ENCODE peak calls at places on chromosomes 12 and 14, in six cellular contexts. Z is CD8-positive, alpha-beta memory T cell; L is GM12865; C is suprapubic skin; J is HCT116; A is AG09309. G is an unnamed sample.

GRCh38 chr12:95808146-95808545 is 17.6 kb upstream of the NTN4 start:
- DNase-seq in A (no peak), C (no peak), Z (no peak), L (no peak), J (no peak), G (no peak)

GRCh38 chr12:57724003-57724935 is 14.3 kb downstream of the AGAP2 start:
- DNase-seq in A (no peak), Z (no peak), J (no peak), C (no peak), L (no peak), G (no peak)

GRCh38 chr12:91094036-91094660 is 17.1 kb downstream of the LUM start:
- DNase-seq in C (no peak), J (no peak), A (no peak), L (no peak), Z (no peak), G (no peak)

GRCh38 chr12:123107926-123108681 is 42.8 kb downstream of the PITPNM2 start:
- DNase-seq in Z (no peak), L (no peak), A (no peak), C (no peak), J (no peak), G (no peak)

GRCh38 chr14:51677276-51677675 is 25.6 kb downstream of the FRMD6 start:
- DNase-seq in C (no peak), J (no peak), Z (no peak), L (no peak), A (no peak), G (no peak)

GRCh38 chr14:98182385-98183055 is 1089.5 kb downstream of the BCL11B start:
- DNase-seq in C (no peak), L (no peak), J (no peak), Z (no peak), A (no peak), G (no peak)

GRCh38 chr12:16610006-16610520 is 4.1 kb upstream of the LMO3 start:
- DNase-seq in L (no peak), Z (no peak), A (no peak), J (no peak), C (no peak), G (no peak)

GRCh38 chr14:99203080-99203479 is 68.9 kb downstream of the BCL11B start:
- DNase-seq in J (no peak), L (no peak), C (no peak), Z (no peak), A (no peak), G (no peak)

GRCh38 chr12:53538209-53538689 is 31.0 kb upstream of the NPFF start:
- DNase-seq in Z (no peak), L (no peak), J (no peak), C (no peak), A (peak), G (no peak)

GRCh38 chr14:103121846-103122577 is 1.2 kb upstream of the TNFAIP2 start:
- DNase-seq in C (peak), A (no peak), L (peak), J (no peak), Z (no peak), G (no peak)

GRCh38 chr14:102854397-102854703 is 68.1 kb upstream of the AMN start:
- DNase-seq in A (no peak), J (no peak), L (no peak), C (no peak), Z (no peak), G (no peak)

GRCh38 chr12:19183121-19183838 is 53.7 kb downstream of the PLEKHA5 start:
- DNase-seq in C (no peak), J (no peak), Z (no peak), L (peak), A (no peak), G (peak)

GRCh38 chr14:102390064-102390463 is 27.3 kb downstream of the TECPR2 start:
- DNase-seq in A (no peak), L (no peak), J (no peak), C (no peak), Z (no peak), G (no peak)

GRCh38 chr14:91373591-91374245 is 43.9 kb downstream of the CCDC88C start:
- DNase-seq in J (no peak), Z (peak), A (no peak), C (no peak), L (peak), G (no peak)

GRCh38 chr14:63787995-63788946 is 60.4 kb upstream of the SGPP1 start:
- DNase-seq in J (no peak), C (no peak), A (no peak), Z (no peak), L (no peak), G (no peak)

GRCh38 chr14:63781686-63782085 is 53.8 kb upstream of the SGPP1 start:
- DNase-seq in Z (no peak), J (peak), C (no peak), A (no peak), L (no peak), G (no peak)

GRCh38 chr14:63777024-63777423 is 49.2 kb upstream of the SGPP1 start:
- DNase-seq in A (peak), L (no peak), J (peak), C (no peak), Z (no peak), G (no peak)

DNA sequence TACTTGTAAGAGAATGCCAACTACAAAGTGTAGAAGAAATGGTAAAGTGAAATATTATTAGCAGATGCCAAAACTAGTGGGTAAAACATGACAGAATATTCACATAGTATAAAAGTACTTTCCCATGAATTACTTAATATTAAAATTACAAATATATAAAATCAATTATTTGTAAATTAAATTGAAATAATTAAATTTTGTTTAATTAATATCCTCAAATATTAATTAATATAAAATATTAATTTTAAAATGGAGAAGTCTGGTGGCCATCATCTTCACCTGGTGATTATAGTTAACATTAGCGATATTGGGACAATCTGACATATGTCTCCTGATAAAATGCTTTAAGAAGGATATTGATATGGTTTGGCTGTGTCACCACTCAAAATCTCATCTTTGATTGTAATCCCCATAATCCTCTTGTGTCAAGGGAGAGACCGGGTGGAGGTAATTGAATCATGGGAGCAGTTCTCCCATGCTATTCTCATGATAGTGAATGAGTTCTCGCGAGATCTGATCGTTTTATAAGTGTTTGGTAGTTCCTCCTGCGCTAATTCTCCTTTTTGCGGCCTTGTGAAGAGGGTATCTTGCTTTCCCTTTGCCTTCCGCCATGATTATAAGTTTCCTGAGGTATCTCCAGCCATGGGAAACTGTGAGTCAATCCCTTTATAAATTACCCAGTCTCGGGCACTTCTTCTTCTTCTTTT is 55.0 kb upstream of the SGPP1 start:
- DNase-seq in C (no peak), Z (no peak), A (no peak), L (no peak), J (no peak), G (no peak)
- H3K4me3 ChIP-seq in C (no peak), Z (no peak), A (no peak), L (no peak), J (no peak), G (no peak)

GRCh38 chr12:62009445-62009844 is 250.8 kb upstream of the USP15 start:
- DNase-seq in L (no peak), A (no peak), C (no peak), Z (no peak), J (no peak), G (no peak)
- H3K4me3 ChIP-seq in L (no peak), A (no peak), C (no peak), Z (no peak), J (no peak), G (no peak)

DNA sequence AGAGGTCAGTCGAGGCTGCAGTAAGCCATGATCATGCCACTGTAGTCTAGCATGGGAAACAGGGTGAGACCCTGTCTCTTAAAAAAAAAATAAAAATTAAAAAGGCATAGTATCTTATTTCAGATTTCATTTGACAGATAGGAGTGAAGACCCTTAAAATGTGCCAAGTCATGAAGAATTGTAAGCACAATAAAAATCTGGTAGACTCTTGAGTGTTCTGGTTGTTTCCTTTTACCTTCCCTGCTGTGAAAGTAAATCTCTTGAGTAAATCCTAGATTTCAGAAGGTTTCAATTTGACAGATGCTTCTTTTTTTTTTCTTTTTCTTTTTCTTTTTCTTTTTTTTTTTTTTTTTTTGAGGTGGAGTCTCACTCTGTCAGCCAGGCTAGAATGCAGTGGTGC is 109.0 kb downstream of the ESR2 start:
- DNase-seq in J (no peak), L (no peak), Z (no peak), A (no peak), C (no peak), G (no peak)
- H3K4me3 ChIP-seq in J (no peak), L (no peak), Z (no peak), A (no peak), C (no peak), G (no peak)

GRCh38 chr14:53016491-53016890 is 65.6 kb upstream of the FERMT2 start:
- DNase-seq in L (no peak), A (no peak), Z (no peak), J (no peak), C (no peak), G (no peak)

GRCh38 chr14:53020193-53020932 is 69.5 kb upstream of the FERMT2 start:
- DNase-seq in L (no peak), Z (no peak), J (no peak), C (no peak), A (no peak), G (no peak)

GRCh38 chr14:53016919-53017318 is 66.1 kb upstream of the FERMT2 start:
- DNase-seq in J (no peak), A (no peak), L (no peak), C (no peak), Z (no peak), G (no peak)

GRCh38 chr14:53019391-53019790 is 68.5 kb upstream of the FERMT2 start:
- DNase-seq in C (no peak), Z (no peak), L (no peak), A (no peak), J (no peak), G (no peak)

DNA sequence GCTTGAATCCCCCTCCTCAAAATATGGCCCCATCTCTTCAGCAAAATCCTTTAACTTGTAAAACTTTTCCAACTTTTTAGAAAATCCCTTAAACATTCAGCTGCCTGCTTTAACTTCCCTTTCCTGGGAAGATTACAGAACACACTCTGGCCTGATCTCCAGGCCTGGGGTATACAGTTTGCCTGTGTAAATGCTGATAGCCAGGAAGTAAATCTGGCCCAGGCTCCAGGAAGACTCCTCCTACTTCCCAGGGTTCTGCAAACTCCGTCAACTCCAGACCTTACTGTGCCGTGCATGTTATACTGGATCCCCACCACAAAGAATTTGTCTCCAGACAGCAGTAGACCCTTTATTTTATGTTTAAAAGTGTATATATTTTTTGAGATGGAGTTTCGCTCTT is 67.0 kb upstream of the FERMT2 start:
- DNase-seq in L (no peak), A (no peak), J (no peak), Z (no peak), C (no peak), G (no peak)
- H3K4me3 ChIP-seq in L (no peak), A (no peak), J (no peak), Z (no peak), C (no peak), G (no peak)

DNA sequence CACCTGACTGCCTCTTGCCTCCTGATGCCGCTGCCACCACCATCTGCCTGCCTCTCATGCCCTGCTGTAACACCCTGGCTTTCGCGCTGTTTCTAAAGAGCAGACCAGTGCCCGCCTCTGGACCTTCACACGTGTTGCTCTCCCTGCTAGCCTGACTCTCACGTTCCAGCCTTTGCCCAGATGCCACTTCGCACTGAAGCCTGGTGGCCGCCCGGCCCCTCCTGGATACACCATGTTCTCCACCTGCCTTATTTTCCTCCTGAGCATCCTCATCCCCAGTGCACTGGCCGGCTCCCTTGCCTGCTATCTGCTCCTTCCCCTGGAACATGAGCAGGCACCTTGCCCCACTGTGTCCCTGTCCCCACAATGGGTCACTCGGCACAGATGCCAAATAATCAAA is 146.5 kb downstream of the PIWIL1 start:
- DNase-seq in C (no peak), Z (no peak), J (no peak), A (no peak), L (no peak), G (no peak)
- H3K4me3 ChIP-seq in C (no peak), Z (no peak), J (no peak), A (no peak), L (no peak), G (no peak)

DNA sequence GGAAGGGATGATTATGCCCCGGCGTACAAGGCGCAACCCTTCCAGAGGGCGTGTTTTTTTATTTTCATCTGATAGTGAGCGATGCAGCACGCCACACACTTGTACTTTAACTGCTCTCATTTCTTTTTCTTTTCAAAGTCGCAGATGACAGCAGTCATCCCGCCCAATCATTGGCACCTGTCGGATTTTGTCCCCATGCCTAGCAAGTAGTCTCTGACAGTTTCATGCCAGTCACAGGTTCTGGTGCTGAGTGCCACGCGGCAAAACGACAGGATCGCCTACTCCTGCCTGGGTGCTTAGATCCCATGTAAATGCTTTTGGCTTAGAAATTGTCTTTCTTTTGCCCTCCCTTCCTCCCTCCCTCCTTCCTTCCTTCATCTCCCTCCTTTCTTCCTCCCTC is 117.7 kb downstream of the GLT1D1 start:
- DNase-seq in L (no peak), Z (no peak), C (no peak), J (no peak), A (no peak), G (no peak)
- H3K4me3 ChIP-seq in L (no peak), Z (no peak), C (no peak), J (no peak), A (no peak), G (no peak)

GRCh38 chr12:113402586-113403260 is 964 bp downstream of the SDS start:
- DNase-seq in C (no peak), A (no peak), L (no peak), Z (no peak), J (no peak), G (no peak)

GRCh38 chr12:113401066-113402000 is 2.4 kb downstream of the SDS start:
- DNase-seq in C (no peak), A (no peak), Z (no peak), J (no peak), L (no peak), G (no peak)

GRCh38 chr12:113400362-113400761 is 3.3 kb downstream of the SDS start:
- DNase-seq in Z (no peak), J (no peak), L (no peak), A (no peak), C (no peak), G (no peak)

GRCh38 chr12:113405687-113406086 is 2.0 kb upstream of the SDS start:
- DNase-seq in J (no peak), C (no peak), L (peak), A (no peak), Z (no peak), G (no peak)

GRCh38 chr12:113403435-113404415 is at the start of gene SDS:
- DNase-seq in L (no peak), A (no peak), Z (no peak), C (no peak), J (no peak), G (no peak)
- H3K4me3 ChIP-seq in L (no peak), A (no peak), Z (no peak), C (peak), J (no peak), G (no peak)

G was measured in Jurkat, Clone E6-1.